ENCODE peak calls at places on chromosomes 6 and 20, in eight cellular contexts. O is effector memory CD4-positive, alpha-beta T cell; W is epithelial cell of prostate; E is NCI-H1092; A is psoas muscle; Y is stimulated activated CD4-positive, alpha-beta T cell treated with anti-CD3 and anti-CD28 coated beads, Interleukin-2, amount 100 ng/mL, for 24 hours; F is nephron progenitor cell; U is right lobe of liver. R is an unnamed sample.
A peak's percentile ranks its signal among the peaks of the same experiment; 100 is the strongest.

GRCh38 chr6:156720739-156721714 is 56.2 kb upstream of the ARID1B start:
- DNase-seq in O (no peak), W (no peak), E (no peak), A (no peak), Y (no peak), F (no peak), U (peak; percentile 70), R (peak; percentile 61)

GRCh38 chr20:62736026-62736406 is 27.4 kb downstream of the NTSR1 start:
- DNase-seq in O (no peak), W (no peak), E (no peak), A (no peak), Y (no peak), F (no peak), U (no peak), R (no peak)

GRCh38 chr6:13307508-13307995 is 20.8 kb downstream of the TBC1D7 start:
- DNase-seq in O (no peak), W (peak; percentile 45), E (no peak), A (no peak), Y (no peak), F (no peak), U (no peak), R (no peak)

GRCh38 chr6:90610671-90611542 is 24.0 kb upstream of the MAP3K7 start:
- DNase-seq in O (no peak), W (no peak), E (no peak), A (peak; percentile 35), Y (peak; percentile 43), F (peak; percentile 69), U (peak; percentile 53), R (peak; percentile 77)

GRCh38 chr6:235763-236360 is 56.4 kb upstream of the DUSP22 start:
- DNase-seq in O (no peak), W (no peak), E (no peak), A (no peak), Y (peak; percentile 77), F (no peak), U (no peak), R (no peak)

GRCh38 chr6:11918739-11919605 is 93.1 kb upstream of the HIVEP1 start:
- DNase-seq in O (no peak), W (no peak), E (peak; percentile 18), A (no peak), Y (no peak), F (no peak), U (no peak), R (no peak)

GRCh38 chr6:167550936-167551633 is 226.2 kb downstream of the TTLL2 start:
- DNase-seq in O (no peak), W (no peak), E (peak; percentile 84), A (peak; percentile 85), Y (no peak), F (no peak), U (no peak), R (no peak)

GRCh38 chr20:58361549-58361948 is 27.5 kb upstream of the VAPB start:
- DNase-seq in O (no peak), W (no peak), E (no peak), A (peak; percentile 17), Y (no peak), F (no peak), U (no peak), R (no peak)

GRCh38 chr20:57598491-57598890 is 21.7 kb downstream of the ZBP1 start:
- DNase-seq in O (no peak), W (no peak), E (no peak), A (no peak), Y (no peak), F (no peak), U (peak; percentile 39), R (no peak)

GRCh38 chr6:28988536-28989415 is 16.3 kb downstream of the ZNF311 start:
- DNase-seq in O (peak; percentile 58), W (no peak), E (no peak), A (peak; percentile 43), Y (peak; percentile 73), F (peak; percentile 84), U (peak; percentile 69), R (peak; percentile 65)

GRCh38 chr6:108897371-108897770 is 49.1 kb downstream of the ARMC2 start:
- DNase-seq in O (no peak), W (peak; percentile 54), E (no peak), A (no peak), Y (no peak), F (no peak), U (peak; percentile 60), R (peak; percentile 52)

GRCh38 chr6:96466149-96466863 is 55.3 kb upstream of the UFL1 start:
- DNase-seq in O (no peak), W (no peak), E (no peak), A (no peak), Y (no peak), F (no peak), U (no peak), R (no peak)

GRCh38 chr6:93318127-93318526 is 101.2 kb downstream of the EPHA7 start:
- DNase-seq in O (no peak), W (no peak), E (no peak), A (no peak), Y (no peak), F (no peak), U (no peak), R (no peak)

GRCh38 chr6:89073014-89073620 is 7.4 kb upstream of the PNRC1 start:
- DNase-seq in O (no peak), W (no peak), E (no peak), A (no peak), Y (no peak), F (no peak), U (no peak), R (no peak)

GRCh38 chr20:52783769-52784168 is 188.4 kb upstream of the TSHZ2 start:
- DNase-seq in O (no peak), W (no peak), E (no peak), A (no peak), Y (peak; percentile 35), F (peak; percentile 15), U (no peak), R (no peak)

GRCh38 chr6:166162599-166163342 is 4.9 kb downstream of the TBXT start:
- DNase-seq in O (no peak), W (no peak), E (no peak), A (no peak), Y (no peak), F (no peak), U (no peak), R (no peak)

GRCh38 chr6:14638932-14639875 is 521.6 kb downstream of the CD83 start:
- DNase-seq in O (no peak), W (no peak), E (no peak), A (peak; percentile 34), Y (no peak), F (no peak), U (no peak), R (no peak)

GRCh38 chr20:17976305-17976704 is 7.5 kb downstream of the MGME1 start:
- DNase-seq in O (no peak), W (no peak), E (no peak), A (no peak), Y (no peak), F (no peak), U (no peak), R (no peak)

GRCh38 chr6:35781290-35781689 is 471 bp downstream of the CLPSL1 start:
- DNase-seq in O (no peak), W (no peak), E (no peak), A (no peak), Y (no peak), F (no peak), U (no peak), R (no peak)

GRCh38 chr6:73798592-73798991 is 102.6 kb downstream of the CD109 start:
- DNase-seq in O (no peak), W (peak; percentile 55), E (no peak), A (peak; percentile 27), Y (no peak), F (no peak), U (no peak), R (no peak)